ENCODE peak calls at places on chromosomes 11 and 22, in four cellular contexts. E, L, G and Y are unnamed samples.
A peak's percentile ranks its signal among the peaks of the same experiment; 100 is the strongest.

GRCh38 chr11:62061356-62062222 is 62.2 kb upstream of the INCENP start:
- DNase-seq in E (no peak), L (no peak), G (peak; percentile 29), Y (no peak)

GRCh38 chr11:85737738-85738137 is 51.7 kb upstream of the CCDC89 start:
- DNase-seq in E (no peak), L (no peak), G (no peak), Y (no peak)

GRCh38 chr11:11979487-11980117 is 28.8 kb downstream of the DKK3 start:
- DNase-seq in E (peak; percentile 54), L (no peak), G (no peak), Y (no peak)

GRCh38 chr11:69443968-69444364 is 37.5 kb upstream of the LINC01488 start:
- DNase-seq in E (no peak), L (no peak), G (no peak), Y (no peak)

GRCh38 chr22:31218565-31219262 is 6.6 kb downstream of the LIMK2 start:
- DNase-seq in E (no peak), L (no peak), G (peak; percentile 45), Y (no peak)

GRCh38 chr22:37088750-37089408 is 20.6 kb downstream of the TMPRSS6 start:
- DNase-seq in E (no peak), L (no peak), G (no peak), Y (no peak)

GRCh38 chr22:36088292-36088691 is 59.7 kb upstream of the RBFOX2 start:
- DNase-seq in E (no peak), L (no peak), G (peak; percentile 56), Y (no peak)

GRCh38 chr22:40218152-40218551 is 40.4 kb downstream of the TNRC6B start:
- DNase-seq in E (no peak), L (no peak), G (no peak), Y (no peak)

GRCh38 chr11:94766656-94767291 is 1.4 kb upstream of the AMOTL1 start:
- DNase-seq in E (no peak), L (no peak), G (peak; percentile 71), Y (no peak)

GRCh38 chr11:15843309-15843857 is 513.0 kb downstream of the SOX6 start:
- DNase-seq in E (no peak), L (peak; percentile 42), G (peak; percentile 38), Y (no peak)

GRCh38 chr11:69504127-69504526 is 22.7 kb downstream of the LINC01488 start:
- DNase-seq in E (no peak), L (no peak), G (no peak), Y (no peak)

GRCh38 chr11:18700375-18700774 is 1.8 kb downstream of the TMEM86A start:
- DNase-seq in E (no peak), L (peak; percentile 82), G (peak; percentile 73), Y (no peak)

GRCh38 chr11:32065865-32066264 is 25.0 kb upstream of the RCN1 start:
- DNase-seq in E (no peak), L (no peak), G (no peak), Y (no peak)

GRCh38 chr11:86047275-86047991 is 21.5 kb downstream of the PICALM start:
- DNase-seq in E (no peak), L (no peak), G (peak; percentile 78), Y (no peak)

GRCh38 chr11:70883323-70883940 is 368.9 kb downstream of the SHANK2 start:
- DNase-seq in E (no peak), L (no peak), G (no peak), Y (no peak)

GRCh38 chr22:37137903-37138665 is 11.6 kb downstream of the IL2RB start:
- DNase-seq in E (no peak), L (no peak), G (no peak), Y (no peak)

GRCh38 chr11:10913075-10913474 is 55.2 kb upstream of the ZBED5 start:
- DNase-seq in E (no peak), L (no peak), G (no peak), Y (no peak)

GRCh38 chr11:119418759-119419158 is 4.2 kb downstream of the THY1 start:
- DNase-seq in E (no peak), L (no peak), G (no peak), Y (no peak)

GRCh38 chr11:62805044-62805892 is at the start of gene NXF1:
- DNase-seq in E (peak; percentile 95), L (peak; percentile 93), G (peak; percentile 92), Y (peak; percentile 93)

GRCh38 chr11:118659956-118660645 is 19.3 kb downstream of the TREH start:
- DNase-seq in E (no peak), L (no peak), G (no peak), Y (no peak)

GRCh38 chr11:84886344-84886743 is 740.8 kb downstream of the DLG2 start:
- DNase-seq in E (no peak), L (no peak), G (no peak), Y (no peak)

GRCh38 chr11:121446752-121447156 is 5.4 kb upstream of the SORL1 start:
- DNase-seq in E (no peak), L (no peak), G (no peak), Y (no peak)

GRCh38 chr22:27045103-27045940 is 387.9 kb downstream of the MIAT start:
- DNase-seq in E (no peak), L (no peak), G (peak; percentile 69), Y (no peak)

GRCh38 chr22:39081557-39081956 is 4.5 kb downstream of the APOBEC3G start:
- DNase-seq in E (no peak), L (no peak), G (no peak), Y (no peak)

GRCh38 chr22:39084666-39085065 is 7.6 kb downstream of the APOBEC3G start:
- DNase-seq in E (no peak), L (no peak), G (no peak), Y (no peak)

GRCh38 chr22:39080993-39081513 is 4.0 kb downstream of the APOBEC3G start:
- DNase-seq in E (no peak), L (no peak), G (no peak), Y (no peak)

GRCh38 chr22:39080052-39080762 is 3.1 kb downstream of the APOBEC3G start:
- DNase-seq in E (no peak), L (no peak), G (no peak), Y (no peak)

DNA sequence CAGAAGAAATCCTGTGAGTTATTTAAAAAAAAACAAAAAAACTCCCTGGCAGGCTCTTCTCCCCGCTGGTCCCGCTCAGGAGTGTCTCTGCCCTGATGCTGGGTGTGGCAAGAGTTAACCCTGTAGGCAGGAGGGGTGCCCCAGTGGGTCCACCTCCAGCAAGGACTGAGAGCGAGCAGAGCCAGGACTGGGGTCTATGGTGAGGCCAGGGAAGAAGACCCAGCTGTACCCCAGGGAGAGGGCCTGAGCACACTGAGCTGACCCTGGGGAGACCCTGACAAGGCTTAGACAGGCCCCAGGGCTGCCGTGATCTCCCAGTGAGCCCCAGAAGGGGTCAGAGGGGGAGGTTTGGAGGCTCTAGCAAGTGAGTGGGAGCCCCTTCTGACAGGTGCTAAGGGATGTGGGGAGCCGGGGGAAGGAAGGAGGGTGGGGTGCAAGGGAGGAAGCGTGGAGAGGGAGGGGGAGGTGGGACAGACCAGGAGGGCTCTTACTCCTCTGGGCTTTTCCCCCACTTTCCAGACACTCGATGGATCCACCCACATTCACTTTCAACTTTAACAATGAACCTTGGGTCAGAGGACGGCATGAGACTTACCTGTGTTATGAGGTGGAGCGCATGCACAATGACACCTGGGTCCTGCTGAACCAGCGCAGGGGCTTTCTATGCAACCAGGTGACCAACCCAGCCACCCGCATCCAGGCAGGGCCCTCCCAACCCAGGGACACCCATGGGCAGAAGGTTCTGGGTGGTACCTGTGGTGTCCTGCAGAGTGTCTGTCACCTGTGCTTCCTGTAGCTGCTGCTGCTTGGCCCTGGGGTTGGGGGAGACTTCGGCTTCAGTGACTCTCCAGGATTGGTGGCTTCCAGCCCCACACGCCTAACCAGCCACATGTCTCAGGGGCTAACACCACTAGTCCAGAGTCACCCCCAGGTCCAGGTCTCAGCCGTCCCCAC is 6.4 kb downstream of the APOBEC3G start:
- DNase-seq in E (no peak), L (no peak), G (no peak), Y (no peak)
- TF ChIP-seq CTCF in E (no peak), L (no peak), G (no peak), Y (no peak)

DNA sequence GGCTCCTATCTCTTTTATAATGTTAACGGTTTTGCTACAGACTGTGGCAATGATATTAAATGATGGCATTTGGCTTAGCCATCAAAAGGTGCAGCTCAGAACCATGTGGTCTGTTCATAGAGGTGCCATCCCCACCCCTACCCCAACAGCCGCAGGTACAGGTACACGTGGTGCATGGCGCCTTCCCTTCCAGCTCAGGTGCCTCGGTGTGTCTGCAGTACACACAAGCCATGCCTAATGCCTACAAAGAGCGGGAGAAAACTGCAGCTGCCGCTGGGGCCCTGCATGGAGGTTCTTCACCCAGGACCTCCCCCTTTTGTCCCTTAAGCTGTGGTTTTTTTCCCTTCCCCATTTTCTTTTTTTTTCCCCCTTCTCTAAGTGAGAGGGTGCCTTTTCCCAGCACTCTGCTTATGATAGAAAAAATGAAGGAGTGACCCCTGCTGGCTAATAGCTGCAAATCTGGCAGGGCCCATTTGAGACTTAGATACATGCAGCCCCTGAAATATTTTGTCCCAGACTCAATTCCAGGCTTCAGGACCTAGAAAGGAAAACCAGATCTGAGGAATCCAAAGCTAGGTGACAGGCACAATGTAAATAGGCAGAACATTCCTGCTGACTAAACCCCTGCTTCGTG is 6.5 kb downstream of the OR52M1 start:
- DNase-seq in E (no peak), L (no peak), G (no peak), Y (no peak)
- TF ChIP-seq CTCF in E (no peak), L (no peak), G (peak; percentile 30), Y (no peak)

DNA sequence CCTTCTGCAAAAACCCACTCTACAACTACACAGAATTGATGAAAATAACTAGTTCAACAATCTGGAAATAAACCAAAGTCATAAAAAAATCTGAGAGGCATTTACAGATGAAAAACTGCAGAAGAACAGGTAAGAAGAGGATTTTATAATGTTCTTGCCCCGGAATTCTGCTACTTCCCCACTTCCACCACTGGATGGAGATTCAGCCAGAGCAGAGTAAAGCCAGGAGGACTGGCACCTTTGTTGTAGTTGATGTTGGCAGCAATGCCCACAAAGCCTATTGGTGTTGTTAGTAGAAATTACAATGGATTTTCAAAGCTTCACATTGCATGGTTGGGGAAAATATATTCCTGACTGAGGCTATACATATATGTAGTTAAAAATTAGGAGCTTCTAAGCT is 640.2 kb downstream of the LRRC4C start:
- DNase-seq in E (no peak), L (no peak), G (peak; percentile 1), Y (no peak)
- TF ChIP-seq CTCF in E (no peak), L (no peak), G (no peak), Y (no peak)

GRCh38 chr11:76798656-76799055 is 15.5 kb downstream of the TSKU start:
- DNase-seq in E (no peak), L (no peak), G (no peak), Y (no peak)

GRCh38 chr11:76800466-76801200 is 17.5 kb downstream of the TSKU start:
- DNase-seq in E (no peak), L (peak; percentile 9), G (no peak), Y (no peak)

GRCh38 chr11:76798202-76798581 is 15.0 kb downstream of the TSKU start:
- DNase-seq in E (no peak), L (no peak), G (no peak), Y (no peak)

GRCh38 chr11:76797341-76798201 is 14.4 kb downstream of the TSKU start:
- DNase-seq in E (no peak), L (no peak), G (no peak), Y (no peak)

DNA sequence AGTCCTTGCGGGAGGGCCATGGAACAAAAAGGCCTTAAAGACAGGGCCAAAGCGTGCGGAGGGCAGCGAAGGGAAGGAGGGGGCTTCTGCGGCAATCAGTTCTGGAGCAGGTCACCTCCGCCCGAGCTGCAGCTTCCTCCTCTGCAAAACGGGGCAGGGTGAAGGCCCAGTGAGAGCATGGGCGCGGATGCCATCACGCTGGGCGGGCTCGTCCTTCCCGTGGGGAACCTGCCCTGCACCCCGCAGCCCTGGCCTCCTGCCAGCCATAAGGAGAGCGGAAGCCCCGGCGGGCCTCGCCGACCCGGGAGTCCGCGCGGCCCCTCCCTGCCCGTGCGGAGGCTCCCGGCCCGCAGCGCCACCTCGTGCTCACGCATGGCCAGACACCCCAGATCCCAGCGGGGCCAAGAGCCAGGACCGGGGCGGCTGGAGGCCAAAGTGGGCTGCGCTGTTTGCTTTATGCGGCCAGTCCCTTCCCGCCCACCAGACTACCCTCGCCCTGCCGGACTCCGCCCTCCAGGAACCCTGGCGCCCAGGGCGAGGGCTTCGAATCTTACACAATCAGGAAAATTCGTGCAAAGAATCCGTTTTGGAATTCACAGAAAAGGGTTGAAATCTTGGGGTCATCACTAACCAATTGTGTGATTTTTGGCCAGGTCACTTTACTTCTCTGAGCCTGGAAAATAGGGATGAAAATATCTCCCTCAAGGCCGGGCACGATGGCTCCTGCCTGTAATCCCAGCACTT is 16.1 kb downstream of the TSKU start:
- DNase-seq in E (peak; percentile 91), L (peak; percentile 67), G (peak; percentile 47), Y (peak; percentile 72)
- TF ChIP-seq CTCF in E (peak; percentile 98), L (peak; percentile 95), G (peak; percentile 65), Y (peak; percentile 63)